ENCODE peak calls at places on chromosome 19, in six cellular contexts. Z is WTC11, X is osteoblast, D is breast epithelium, B is bronchial epithelial cell, G is AG09319. S is an unnamed sample.

GRCh38 chr19:15468675-15469512 is 4.5 kb upstream of the RASAL3 start:
- DNase-seq in X (peak; percentile 56), D (no peak), Z (no peak), B (no peak), G (no peak), S (no peak)

GRCh38 chr19:1558552-1558951 is 9.6 kb downstream of the MEX3D start:
- DNase-seq in Z (no peak), X (no peak), G (no peak), D (no peak), B (no peak), S (no peak)

GRCh38 chr19:33620611-33621010 is 1.1 kb upstream of the CHST8 start:
- DNase-seq in Z (no peak), D (no peak), G (no peak), B (no peak), X (peak; percentile 83), S (no peak)

GRCh38 chr19:55101261-55101660 is 16.2 kb downstream of the PPP1R12C start:
- DNase-seq in Z (no peak), B (no peak), D (no peak), G (no peak), X (no peak), S (no peak)

GRCh38 chr19:1907563-1908363 is 2.6 kb downstream of the ADAT3 start:
- DNase-seq in D (no peak), Z (no peak), B (peak; percentile 38), X (peak; percentile 59), G (no peak), S (peak; percentile 50)

GRCh38 chr19:4831351-4832340 is at the start of gene TICAM1:
- DNase-seq in X (peak; percentile 92), B (peak; percentile 75), G (no peak), D (peak; percentile 71), Z (no peak), S (peak; percentile 76)

GRCh38 chr19:3190921-3191805 is 5.4 kb downstream of the NCLN start:
- DNase-seq in X (no peak), G (no peak), D (no peak), B (no peak), Z (no peak), S (no peak)

GRCh38 chr19:1315470-1316166 is 29.9 kb downstream of the EFNA2 start:
- DNase-seq in B (no peak), D (no peak), Z (peak; percentile 66), G (no peak), X (peak; percentile 99), S (peak; percentile 66)

GRCh38 chr19:34459614-34460013 is 21.9 kb upstream of the WTIP start:
- DNase-seq in B (no peak), Z (no peak), D (no peak), G (no peak), X (no peak), S (no peak)

GRCh38 chr19:15316498-15316897 is 15.8 kb downstream of the BRD4 start:
- DNase-seq in Z (no peak), D (no peak), B (no peak), X (no peak), G (no peak), S (no peak)

GRCh38 chr19:49954933-49955332 is 6.0 kb downstream of the SIGLEC11 start:
- DNase-seq in D (peak; percentile 27), G (no peak), B (peak; percentile 18), Z (no peak), X (no peak), S (no peak)

GRCh38 chr19:52535831-52536800 is 8.6 kb downstream of the ZNF808 start:
- DNase-seq in Z (peak; percentile 97), D (peak; percentile 87), G (peak; percentile 20), B (peak; percentile 69), X (peak; percentile 82), S (peak; percentile 54)

GRCh38 chr19:719636-720377 is 11.1 kb downstream of the PALM start:
- DNase-seq in D (no peak), Z (no peak), B (no peak), X (peak; percentile 89), G (no peak), S (no peak)

GRCh38 chr19:6459356-6460098 is at the start of gene SLC25A23:
- DNase-seq in X (peak; percentile 94), G (peak; percentile 32), D (peak; percentile 64), Z (peak; percentile 79), B (peak; percentile 47), S (peak; percentile 85)

GRCh38 chr19:19514215-19514633 is 1.1 kb downstream of the TSSK6 start:
- DNase-seq in B (no peak), G (peak; percentile 29), X (no peak), Z (no peak), D (no peak), S (no peak)

GRCh38 chr19:13841339-13842293 is 35.3 kb upstream of the NANOS3 start:
- DNase-seq in D (peak; percentile 84), X (peak; percentile 93), Z (no peak), G (no peak), B (no peak), S (no peak)

GRCh38 chr19:38736036-38736412 is 8.2 kb downstream of the CAPN12 start:
- DNase-seq in D (no peak), Z (peak; percentile 60), X (peak; percentile 91), B (no peak), G (no peak), S (no peak)

GRCh38 chr19:46082728-46083050 is 41.8 kb downstream of the IGFL3 start:
- DNase-seq in D (no peak), Z (no peak), B (peak; percentile 78), G (no peak), X (no peak), S (peak; percentile 38)

GRCh38 chr19:45467456-45468158 is at the start of gene FOSB:
- DNase-seq in D (peak; percentile 97), Z (peak; percentile 93), X (peak; percentile 99), B (peak; percentile 77), G (peak; percentile 93), S (peak; percentile 91)

GRCh38 chr19:58020985-58021384 is 12.8 kb upstream of the ZSCAN1 start:
- DNase-seq in G (no peak), D (peak; percentile 22), B (no peak), Z (peak; percentile 2), X (peak; percentile 45), S (no peak)

GRCh38 chr19:58020129-58020528 is 13.7 kb upstream of the ZSCAN1 start:
- DNase-seq in Z (no peak), D (no peak), G (no peak), X (peak; percentile 50), B (no peak), S (no peak)

GRCh38 chr19:58024661-58025060 is 9.2 kb upstream of the ZSCAN1 start:
- DNase-seq in Z (no peak), G (no peak), D (no peak), B (no peak), X (peak; percentile 62), S (no peak)

GRCh38 chr19:58022283-58022660 is 11.6 kb upstream of the ZSCAN1 start:
- DNase-seq in D (no peak), Z (peak; percentile 16), B (no peak), G (no peak), X (no peak), S (no peak)

GRCh38 chr19:58021541-58022282 is 12.1 kb upstream of the ZSCAN1 start:
- DNase-seq in B (peak; percentile 29), X (peak; percentile 81), G (no peak), Z (peak; percentile 84), D (peak; percentile 38), S (no peak)
- TF ChIP-seq CTCF in B (peak; percentile 19), X (peak; percentile 58), G (peak; percentile 32), Z (peak; percentile 74), D (peak; percentile 71), S (no peak)

GRCh38 chr19:35775046-35775297 is 392 bp upstream of the ARHGAP33 start:
- DNase-seq in Z (no peak), D (no peak), B (no peak), X (no peak), G (no peak), S (no peak)
- TF ChIP-seq CTCF in Z (no peak), D (no peak), B (no peak), X (no peak), G (no peak), S (no peak)

DNA sequence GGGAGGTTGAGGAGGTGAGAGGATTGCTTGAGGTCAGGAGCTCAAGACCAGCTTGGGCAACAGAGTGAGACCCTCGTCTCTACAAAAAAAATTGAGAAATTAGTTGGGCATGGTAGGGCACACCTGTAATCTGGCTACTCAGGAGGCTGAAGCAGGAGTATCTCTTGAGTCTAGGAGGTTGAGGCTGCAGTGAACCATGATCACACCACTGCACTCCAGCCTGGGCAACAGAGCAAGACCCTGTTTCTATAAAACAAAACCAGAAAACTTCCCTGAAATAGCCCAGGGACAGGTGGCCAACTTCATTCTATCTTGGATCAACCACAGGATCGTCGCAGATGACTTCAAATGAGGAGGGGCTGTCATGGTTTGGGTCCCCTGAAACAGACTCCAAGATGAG is 28.7 kb downstream of the COLGALT1 start:
- DNase-seq in B (no peak), D (no peak), Z (no peak), X (no peak), G (no peak), S (no peak)
- TF ChIP-seq CTCF in B (no peak), D (no peak), Z (no peak), X (no peak), G (no peak), S (no peak)

GRCh38 chr19:30406220-30406944 is 34.2 kb downstream of the ZNF536 start:
- DNase-seq in G (no peak), Z (peak; percentile 30), D (no peak), B (no peak), X (no peak), S (no peak)
- TF ChIP-seq CTCF in G (peak; percentile 59), Z (no peak), D (no peak), B (no peak), X (no peak), S (no peak)